ENCODE peak calls at places on chromosome 20, in four cellular contexts. One of them, this sample, is unnamed.

GRCh38 chr20:60117040-60117439 is 158.8 kb downstream of the CDH26 start:
- DNase-seq in HepG2: no peak
- DNase-seq in K562: no peak
- DNase-seq in H1: no peak
- DNase-seq in this sample: no peak

GRCh38 chr20:61223121-61223520 is 28.9 kb upstream of the CDH4 start:
- DNase-seq in HepG2: no peak
- DNase-seq in K562: no peak
- DNase-seq in H1: no peak
- DNase-seq in this sample: no peak

GRCh38 chr20:23023621-23024187 is 11.4 kb upstream of the SSTR4 start:
- DNase-seq in HepG2: no peak
- DNase-seq in K562: no peak
- DNase-seq in H1: peak; percentile 57
- DNase-seq in this sample: no peak

GRCh38 chr20:64010711-64011237 is 25.2 kb upstream of the C20orf204 start:
- DNase-seq in HepG2: no peak
- DNase-seq in K562: no peak
- DNase-seq in H1: no peak
- DNase-seq in this sample: no peak

GRCh38 chr20:17024513-17025105 is 202.2 kb upstream of the PCSK2 start:
- DNase-seq in HepG2: peak; percentile 84
- DNase-seq in K562: no peak
- DNase-seq in H1: no peak
- DNase-seq in this sample: peak; percentile 42

GRCh38 chr20:49893242-49894072 is 21.9 kb downstream of the SPATA2 start:
- DNase-seq in HepG2: no peak
- DNase-seq in K562: no peak
- DNase-seq in H1: no peak
- DNase-seq in this sample: no peak

GRCh38 chr20:46375771-46376170 is 30.6 kb downstream of the ELMO2 start:
- DNase-seq in HepG2: no peak
- DNase-seq in K562: no peak
- DNase-seq in H1: no peak
- DNase-seq in this sample: no peak

GRCh38 chr20:45798935-45799642 is 7.3 kb downstream of the DNTTIP1 start:
- DNase-seq in HepG2: peak; percentile 61
- DNase-seq in K562: peak; percentile 75
- DNase-seq in H1: peak; percentile 81
- DNase-seq in this sample: no peak

GRCh38 chr20:28562510-28562898 is 2695.0 kb upstream of the DEFB115 start:
- DNase-seq in HepG2: no peak
- DNase-seq in K562: peak; percentile 15
- DNase-seq in H1: no peak
- DNase-seq in this sample: no peak

DNA sequence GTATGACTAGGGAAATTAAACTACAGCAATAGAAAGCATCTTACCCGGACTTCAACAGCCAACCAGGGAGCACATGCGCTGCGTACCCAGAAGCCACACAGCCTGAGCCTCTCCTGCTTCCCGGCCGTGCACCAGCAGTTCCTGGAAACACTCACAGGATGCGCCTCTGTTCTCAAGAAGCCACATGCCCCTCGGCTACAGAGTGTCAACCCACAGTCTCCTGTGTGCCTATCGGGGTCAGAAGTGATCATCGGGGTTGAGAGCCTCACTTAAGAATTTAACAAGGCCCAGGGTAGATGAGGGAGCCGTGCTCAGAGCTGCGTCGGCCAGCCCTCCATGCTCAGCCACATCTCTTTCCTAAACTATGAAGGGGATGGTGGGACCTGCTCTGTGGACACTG is 147.2 kb upstream of the GGTLC1 start:
- DNase-seq in HepG2: no peak
- DNase-seq in K562: no peak
- DNase-seq in H1: no peak
- DNase-seq in this sample: no peak
- TF ChIP-seq FOSL1 in HepG2: no peak
- TF ChIP-seq FOSL1 in K562: no peak
- TF ChIP-seq FOSL1 in H1: no peak
- TF ChIP-seq FOSL1 in this sample: no peak

GRCh38 chr20:20340443-20340842 is 27.5 kb upstream of the INSM1 start:
- DNase-seq in HepG2: no peak
- DNase-seq in K562: no peak
- DNase-seq in H1: no peak
- DNase-seq in this sample: no peak
- TF ChIP-seq CEBPB in HepG2: no peak
- TF ChIP-seq CEBPB in K562: no peak
- TF ChIP-seq CEBPB in H1: no peak
- TF ChIP-seq CEBPB in this sample: no peak

DNA sequence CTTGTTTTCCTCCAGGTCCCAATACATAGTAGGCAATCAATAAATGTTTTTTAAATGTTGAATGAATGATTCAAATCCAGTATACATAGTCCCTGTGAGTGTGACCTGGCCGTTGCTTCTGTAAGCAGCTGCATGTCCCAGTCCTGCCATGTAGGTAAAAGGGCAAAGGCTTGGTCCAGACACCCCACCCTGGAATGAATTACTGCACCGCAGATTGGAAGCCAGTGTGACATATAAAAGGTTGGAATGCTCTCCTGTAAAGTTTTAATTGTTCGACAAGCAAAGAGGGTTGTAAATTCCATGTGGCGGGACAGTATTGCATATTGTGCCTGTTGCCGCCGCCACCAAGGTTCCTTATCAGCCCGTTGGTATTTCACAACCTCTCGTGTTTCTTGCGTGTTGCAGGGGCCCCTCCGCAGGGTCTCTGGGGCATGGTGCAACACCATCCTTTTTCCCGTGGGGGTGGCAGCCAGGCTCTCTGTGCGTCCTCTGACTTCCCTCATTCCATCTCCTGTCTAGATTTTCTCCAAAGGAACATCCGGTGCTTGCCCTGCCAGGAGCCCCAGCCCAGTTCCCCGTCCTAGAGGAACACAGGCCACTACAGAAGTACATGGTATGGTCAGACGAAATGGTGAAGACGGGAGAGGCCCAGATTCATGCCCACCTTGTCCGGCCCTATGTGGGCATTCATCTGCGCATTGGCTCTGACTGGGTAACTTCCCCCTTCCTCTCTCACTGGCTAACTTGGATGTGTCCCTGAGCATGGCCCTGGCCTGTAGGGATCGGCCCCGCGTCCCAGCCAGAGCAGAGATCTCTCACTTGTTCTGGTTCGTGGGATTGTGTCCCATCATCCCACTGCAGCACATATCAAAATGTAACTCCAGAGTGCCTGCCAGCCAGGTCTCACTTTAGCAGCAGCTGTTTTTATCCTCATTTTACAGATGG is 20.3 kb downstream of the POFUT1 start:
- DNase-seq in HepG2: no peak
- DNase-seq in K562: no peak
- DNase-seq in H1: no peak
- DNase-seq in this sample: no peak
- TF ChIP-seq FOSL1 in HepG2: no peak
- TF ChIP-seq FOSL1 in K562: no peak
- TF ChIP-seq FOSL1 in H1: no peak
- TF ChIP-seq FOSL1 in this sample: no peak

DNA sequence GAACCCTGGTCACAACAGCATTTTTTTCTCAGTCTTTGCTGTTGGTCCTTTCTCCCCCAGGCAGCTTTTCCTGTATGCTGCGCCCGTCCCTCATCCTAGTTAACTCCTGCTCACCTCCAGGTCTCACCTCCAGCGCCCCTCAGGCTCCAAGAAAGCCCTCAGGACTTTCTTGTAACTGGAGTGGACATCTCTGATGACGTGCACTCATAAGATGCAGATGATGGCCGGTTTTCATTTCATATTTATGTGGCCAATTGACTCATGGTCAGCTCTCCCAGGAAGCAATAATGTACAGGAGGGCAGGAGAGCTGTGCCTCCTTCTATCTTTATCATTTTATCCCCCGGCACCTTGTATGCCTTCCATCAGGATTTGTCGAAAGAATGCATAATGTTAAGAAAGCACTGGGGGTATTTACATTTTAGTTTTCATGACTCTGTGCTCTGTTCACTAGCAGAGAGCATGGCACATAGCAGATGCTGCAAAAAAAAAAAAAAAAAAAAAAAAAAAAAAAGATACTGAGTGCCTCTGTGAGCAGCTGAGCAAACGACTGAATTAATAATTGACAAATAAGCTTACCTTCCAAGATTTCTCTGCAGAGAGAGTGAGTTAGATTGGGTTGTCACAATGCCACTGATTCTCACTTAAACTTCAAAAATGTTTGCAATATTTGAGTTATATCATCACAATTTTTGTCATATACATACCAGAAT is 170.2 kb downstream of the DOK5 start:
- DNase-seq in HepG2: no peak
- DNase-seq in K562: no peak
- DNase-seq in H1: no peak
- DNase-seq in this sample: no peak
- TF ChIP-seq CEBPB in HepG2: no peak
- TF ChIP-seq CEBPB in K562: no peak
- TF ChIP-seq CEBPB in H1: no peak
- TF ChIP-seq CEBPB in this sample: no peak

GRCh38 chr20:19986419-19986818 is 30.7 kb upstream of the NAA20 start:
- DNase-seq in HepG2: no peak
- DNase-seq in K562: no peak
- DNase-seq in H1: no peak
- DNase-seq in this sample: no peak
- TF ChIP-seq FOSL1 in HepG2: no peak
- TF ChIP-seq FOSL1 in K562: no peak
- TF ChIP-seq FOSL1 in H1: no peak
- TF ChIP-seq FOSL1 in this sample: no peak

This sample was measured in HCT116.